ENCODE peak calls at places on chromosomes 16 and 17, in four cellular contexts. X is body of pancreas, K is stomach, S is Peyer's patch. U is an unnamed sample.

GRCh38 chr16:11190585-11191565 is 65.1 kb downstream of the SOCS1 start:
- DNase-seq in X (no peak), K (no peak), S (no peak), U (no peak)

GRCh38 chr16:84059946-84060901 is 17.6 kb upstream of the SLC38A8 start:
- DNase-seq in X (no peak), K (no peak), S (no peak), U (no peak)

GRCh38 chr17:8632087-8632486 is 1.6 kb upstream of the MYH10 start:
- DNase-seq in X (peak), K (no peak), S (no peak), U (no peak)

GRCh38 chr17:39235555-39236221 is 9.9 kb upstream of the STAC2 start:
- DNase-seq in X (peak), K (no peak), S (no peak), U (no peak)

GRCh38 chr17:31534223-31534888 is 142.9 kb downstream of the RAB11FIP4 start:
- DNase-seq in X (no peak), K (no peak), S (no peak), U (no peak)

GRCh38 chr16:85137323-85138072 is 25.2 kb upstream of the CIBAR2 start:
- DNase-seq in X (peak), K (peak), S (peak), U (peak)

GRCh38 chr16:84040823-84041391 is 1.7 kb downstream of the SLC38A8 start:
- DNase-seq in X (no peak), K (no peak), S (no peak), U (no peak)

GRCh38 chr16:27712251-27712711 is 162.3 kb downstream of the KATNIP start:
- DNase-seq in X (no peak), K (no peak), S (no peak), U (no peak)

GRCh38 chr16:49158029-49158642 is 123.5 kb downstream of the CBLN1 start:
- DNase-seq in X (peak), K (no peak), S (no peak), U (no peak)

GRCh38 chr16:54204756-54205155 is 81.8 kb downstream of the IRX3 start:
- DNase-seq in X (peak), K (peak), S (no peak), U (peak)

GRCh38 chr16:84559311-84559932 is 55.0 kb upstream of the MEAK7 start:
- DNase-seq in X (no peak), K (no peak), S (no peak), U (no peak)

GRCh38 chr16:1859650-1860049 is 12.3 kb downstream of the MEIOB start:
- DNase-seq in X (no peak), K (peak), S (no peak), U (no peak)

GRCh38 chr16:83115491-83116232 is 488.9 kb downstream of the CDH13 start:
- DNase-seq in X (no peak), K (no peak), S (no peak), U (no peak)

GRCh38 chr17:79272666-79273219 is 198.1 kb downstream of the ENGASE start:
- DNase-seq in X (peak), K (no peak), S (no peak), U (no peak)

GRCh38 chr17:78342438-78343098 is 17.3 kb downstream of the SOCS3 start:
- DNase-seq in X (no peak), K (no peak), S (peak), U (peak)

GRCh38 chr16:9703731-9704130 is 478.5 kb downstream of the GRIN2A start:
- DNase-seq in X (no peak), K (no peak), S (no peak), U (no peak)

GRCh38 chr17:49835472-49835871 is 12.4 kb downstream of the TAC4 start:
- DNase-seq in X (no peak), K (no peak), S (no peak), U (no peak)

GRCh38 chr17:76179496-76180467 is 38.7 kb upstream of the FOXJ1 start:
- DNase-seq in X (no peak), K (no peak), S (no peak), U (no peak)

GRCh38 chr16:14958970-14959369 is 15.9 kb upstream of the PDXDC1 start:
- DNase-seq in X (no peak), K (no peak), S (no peak), U (no peak)

GRCh38 chr17:17877548-17878358 is 41.0 kb upstream of the SREBF1 start:
- DNase-seq in X (peak), K (peak), S (peak), U (peak)

GRCh38 chr17:36057900-36058299 is 6.2 kb upstream of the CCL18 start:
- DNase-seq in X (no peak), K (no peak), S (no peak), U (no peak)

GRCh38 chr17:82330322-82331239 is 3.0 kb downstream of the SECTM1 start:
- DNase-seq in X (no peak), K (no peak), S (no peak), U (no peak)

GRCh38 chr16:11672206-11673090 is 4.2 kb downstream of the SNN start:
- DNase-seq in X (no peak), K (no peak), S (peak), U (no peak)

GRCh38 chr17:50484341-50485155 is 5.9 kb downstream of the RSAD1 start:
- DNase-seq in X (no peak), K (no peak), S (no peak), U (no peak)

GRCh38 chr16:84562174-84562815 is 55.6 kb downstream of the COTL1 start:
- DNase-seq in X (no peak), K (no peak), S (peak), U (no peak)

GRCh38 chr16:83023640-83024039 is 396.9 kb downstream of the CDH13 start:
- DNase-seq in X (no peak), K (no peak), S (no peak), U (no peak)

GRCh38 chr16:24203675-24204074 is 52.5 kb upstream of the CACNG3 start:
- DNase-seq in X (no peak), K (no peak), S (no peak), U (no peak)

GRCh38 chr17:50834786-50835562 is 412 bp upstream of the WFIKKN2 start:
- DNase-seq in X (no peak), K (no peak), S (no peak), U (no peak)

GRCh38 chr17:80789356-80789902 is 202.2 kb upstream of the CHMP6 start:
- DNase-seq in X (no peak), K (no peak), S (no peak), U (peak)

GRCh38 chr16:80142276-80142675 is 398.5 kb upstream of the DYNLRB2 start:
- DNase-seq in X (no peak), K (no peak), S (no peak), U (no peak)

GRCh38 chr16:31350275-31351005 is 4.5 kb upstream of the ITGAX start:
- DNase-seq in X (no peak), K (no peak), S (no peak), U (no peak)

GRCh38 chr16:14672403-14672971 is 21.6 kb downstream of the PLA2G10 start:
- DNase-seq in X (peak), K (peak), S (peak), U (no peak)

GRCh38 chr17:76408037-76408849 is 23.8 kb downstream of the SPHK1 start:
- DNase-seq in X (peak), K (peak), S (peak), U (no peak)

GRCh38 chr17:17140590-17140980 is 65.5 kb downstream of the PLD6 start:
- DNase-seq in X (no peak), K (no peak), S (no peak), U (no peak)

GRCh38 chr16:81838794-81839193 is 59.7 kb downstream of the PLCG2 start:
- DNase-seq in X (no peak), K (no peak), S (no peak), U (no peak)

GRCh38 chr16:81833751-81834150 is 54.7 kb downstream of the PLCG2 start:
- DNase-seq in X (no peak), K (no peak), S (no peak), U (no peak)

GRCh38 chr16:81836279-81837054 is 57.4 kb downstream of the PLCG2 start:
- DNase-seq in X (no peak), K (no peak), S (peak), U (no peak)

GRCh38 chr16:81834868-81835267 is 55.8 kb downstream of the PLCG2 start:
- DNase-seq in X (no peak), K (no peak), S (no peak), U (no peak)

DNA sequence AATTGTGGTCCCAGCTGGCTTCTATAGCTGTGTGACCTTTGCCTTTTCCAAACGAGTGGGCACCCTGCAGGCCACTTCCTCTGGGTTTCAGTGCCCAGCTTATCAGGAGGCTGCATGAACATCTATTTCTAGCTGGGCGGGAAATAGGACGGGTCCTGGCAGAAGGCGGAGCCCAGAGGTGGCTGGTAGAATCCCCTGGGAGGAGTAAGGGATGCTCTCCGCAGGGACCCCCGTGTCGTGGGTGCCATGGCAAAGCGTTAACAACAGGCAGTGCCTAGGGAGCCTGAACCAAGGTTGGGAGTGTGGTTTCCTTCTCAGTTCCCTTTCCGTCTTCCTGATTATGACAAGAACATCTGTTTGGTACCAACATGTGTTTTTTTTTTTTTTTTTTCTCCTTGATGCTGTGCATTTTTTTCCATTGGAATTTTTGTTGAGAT is 58.2 kb downstream of the PLCG2 start:
- DNase-seq in X (no peak), K (no peak), S (no peak), U (no peak)
- TF ChIP-seq POLR2A in X (no peak), K (no peak), S (no peak), U (no peak)

GRCh38 chr16:89221604-89222003 is 4.1 kb downstream of the ZNF778 start:
- DNase-seq in X (no peak), K (no peak), S (no peak), U (no peak)
- TF ChIP-seq POLR2A in X (no peak), K (no peak), S (no peak), U (no peak)

DNA sequence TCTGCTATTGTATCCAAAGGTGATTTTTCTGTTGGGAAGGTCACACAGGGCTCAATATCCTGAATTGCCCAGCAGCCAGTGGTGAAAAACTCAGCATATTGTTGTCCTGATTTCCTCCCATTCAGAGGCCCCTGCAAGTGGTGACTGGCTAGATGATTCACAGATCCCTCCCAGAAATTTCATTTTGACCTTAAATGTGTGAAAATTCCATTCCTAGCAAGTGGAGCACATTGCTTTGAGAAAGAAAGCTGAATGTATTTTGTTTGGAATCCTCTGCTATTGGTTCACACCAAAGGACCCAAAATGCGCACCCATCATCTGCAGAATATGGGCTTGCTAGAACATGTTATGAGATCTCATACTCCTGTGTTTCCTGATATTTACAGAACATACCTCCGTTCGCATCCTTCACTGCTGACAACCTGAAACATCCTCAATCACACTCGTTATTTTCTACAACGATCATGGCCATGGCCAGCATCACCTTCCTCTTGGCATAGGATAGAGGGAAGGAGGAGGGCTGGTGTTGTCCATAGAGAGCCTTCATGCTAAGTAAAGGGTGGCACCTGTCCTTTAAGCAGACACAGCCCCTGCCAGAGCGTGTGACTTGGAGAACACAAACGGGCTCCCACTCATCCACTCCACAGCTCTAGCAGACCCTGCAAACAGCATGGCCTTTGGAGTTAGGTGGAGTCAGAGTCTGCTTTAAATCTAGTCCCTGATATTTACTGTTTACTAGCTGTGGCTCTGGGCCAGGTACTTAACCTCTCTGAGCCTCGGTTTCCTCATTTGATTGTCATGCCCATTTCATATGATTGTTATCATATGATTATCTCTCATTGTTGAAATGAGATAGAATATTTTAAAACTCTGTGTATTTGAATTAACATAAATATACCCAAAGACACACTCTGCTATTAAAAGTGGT is 30.4 kb upstream of the NFAT5 start:
- DNase-seq in X (no peak), K (no peak), S (no peak), U (no peak)
- TF ChIP-seq POLR2A in X (no peak), K (no peak), S (no peak), U (no peak)

GRCh38 chr16:87856796-87857228 is 12.5 kb downstream of the SLC7A5 start:
- DNase-seq in X (no peak), K (no peak), S (peak), U (no peak)

GRCh38 chr16:87853411-87854052 is 15.8 kb downstream of the SLC7A5 start:
- DNase-seq in X (peak), K (peak), S (peak), U (peak)

GRCh38 chr16:87854053-87854906 is 15.0 kb downstream of the SLC7A5 start:
- DNase-seq in X (no peak), K (no peak), S (no peak), U (no peak)

GRCh38 chr16:87854907-87855683 is 14.2 kb downstream of the SLC7A5 start:
- DNase-seq in X (no peak), K (no peak), S (no peak), U (no peak)

DNA sequence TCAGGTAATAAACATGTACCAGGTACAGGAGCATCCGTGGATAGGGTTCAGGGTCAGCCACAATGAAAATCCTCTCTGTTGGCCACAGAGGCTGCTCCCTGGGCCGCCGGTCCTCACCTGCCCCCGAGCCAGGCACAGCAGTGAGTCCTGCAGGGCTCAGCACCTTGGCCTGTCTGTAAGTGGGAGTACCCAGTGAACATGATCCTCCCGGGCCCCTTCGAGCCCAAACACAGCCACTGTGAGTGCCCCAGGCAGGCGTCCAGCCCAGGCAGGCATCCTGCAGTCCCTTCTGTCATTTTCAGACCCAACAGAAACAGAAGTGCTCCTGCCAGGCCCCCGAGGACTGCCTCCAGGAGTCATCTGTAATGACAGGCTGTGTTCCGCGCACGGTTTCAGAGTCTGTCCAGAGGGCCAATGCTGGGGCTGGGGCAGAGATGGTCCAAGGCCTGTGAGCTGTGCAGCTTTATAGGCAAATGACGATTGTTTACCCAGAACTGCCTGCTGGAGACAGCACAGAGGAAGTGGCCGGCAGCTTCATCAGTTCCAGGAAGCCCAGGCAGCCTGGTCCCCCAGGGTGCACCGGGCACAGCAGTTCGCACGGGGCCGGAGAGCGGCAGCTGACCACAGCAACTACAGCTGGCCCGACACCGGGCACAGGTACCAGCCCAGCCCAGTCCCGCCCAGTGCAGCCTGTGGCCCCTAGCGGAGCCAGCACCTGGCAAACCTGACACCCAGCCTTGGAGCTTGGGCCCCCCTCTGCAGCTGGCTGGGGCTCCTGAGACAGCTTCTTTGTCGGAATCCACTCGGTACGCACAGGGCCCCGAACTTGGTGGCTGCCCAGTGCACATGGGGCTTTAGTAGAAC is 13.2 kb downstream of the SLC7A5 start:
- DNase-seq in X (peak), K (peak), S (peak), U (no peak)
- TF ChIP-seq POLR2A in X (no peak), K (no peak), S (peak), U (no peak)

DNA sequence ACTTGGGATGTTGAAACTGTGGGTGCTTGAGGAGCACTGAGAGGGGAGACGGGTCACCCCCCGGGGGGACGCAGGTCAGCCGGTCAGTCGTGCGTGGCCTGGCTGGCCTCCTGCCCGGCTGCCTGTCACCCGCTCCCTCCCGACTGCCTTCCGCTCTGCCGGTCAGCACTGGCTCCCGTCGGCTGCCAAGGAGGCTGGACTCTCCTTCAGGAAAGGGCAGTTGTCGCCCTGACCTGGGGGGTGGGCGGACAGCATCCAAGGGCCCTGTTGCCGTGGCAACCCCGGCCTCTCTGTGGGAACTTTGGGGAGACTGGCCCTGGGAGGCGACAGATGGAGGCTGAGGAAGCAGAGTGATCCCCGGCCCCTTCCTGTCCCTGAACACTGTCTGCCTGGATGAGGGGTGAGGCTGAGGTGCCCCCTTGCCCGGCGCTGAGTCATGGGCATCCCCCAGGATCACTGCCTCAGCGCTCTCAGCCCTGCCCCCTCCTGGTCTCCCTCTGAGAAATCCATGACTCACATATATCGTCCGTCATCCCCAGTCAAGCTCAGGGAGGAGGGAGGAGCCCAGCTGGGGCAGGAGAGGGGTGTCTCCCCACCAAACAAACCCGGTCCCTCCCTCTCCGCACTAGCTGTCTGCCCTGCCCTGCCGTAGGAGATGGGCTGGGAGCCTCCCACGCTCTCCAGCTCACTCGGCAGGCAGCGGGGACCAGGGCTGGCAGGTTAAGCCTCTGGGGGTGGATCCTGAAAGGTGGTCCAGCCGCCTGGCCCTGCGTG is at the start of gene ADGRG1:
- DNase-seq in X (peak), K (peak), S (no peak), U (peak)
- TF ChIP-seq POLR2A in X (no peak), K (no peak), S (peak), U (no peak)

DNA sequence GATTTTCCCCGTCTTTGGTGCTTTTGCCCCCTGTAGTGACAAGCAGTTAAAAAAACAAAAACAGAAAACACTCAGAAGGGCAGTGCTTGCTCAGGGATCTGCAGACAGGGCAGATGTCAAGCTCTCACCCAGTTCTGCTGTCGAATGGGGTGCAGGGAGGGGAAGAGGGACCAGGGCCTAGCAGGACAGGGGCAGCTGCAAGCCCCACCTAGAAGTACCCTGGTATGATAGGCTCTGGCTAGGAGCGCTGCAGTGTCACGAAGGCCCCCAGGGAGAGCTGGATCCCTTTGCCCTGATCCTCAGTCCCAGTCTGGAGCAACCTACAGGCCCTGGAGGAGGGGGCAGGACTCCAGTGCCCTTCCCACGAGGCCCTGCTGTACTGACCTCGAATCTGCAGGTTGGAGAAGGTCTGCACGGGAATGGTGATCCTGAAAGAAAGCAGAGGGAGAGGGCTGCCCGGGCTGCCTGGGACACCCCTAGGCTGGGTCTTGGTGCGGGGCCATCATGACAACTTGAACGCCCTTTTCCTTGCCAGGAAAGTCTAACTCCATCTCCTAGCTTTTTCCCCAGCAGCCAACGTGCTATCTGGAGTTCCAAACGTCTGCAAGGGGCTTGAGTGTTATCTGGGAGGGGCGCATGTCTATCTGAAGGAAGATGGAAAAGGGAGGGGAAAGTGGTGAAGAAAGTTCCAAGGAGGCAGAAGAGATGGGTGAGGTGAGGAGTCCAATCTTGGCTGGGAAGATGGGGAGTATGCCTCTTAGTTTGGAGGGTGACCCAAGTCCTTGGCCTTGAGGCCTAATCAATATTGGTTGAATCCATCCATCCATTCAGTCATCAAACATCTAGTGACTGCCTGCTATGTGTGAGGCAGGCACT is 4.8 kb downstream of the GFAP start:
- DNase-seq in X (no peak), K (no peak), S (no peak), U (no peak)
- TF ChIP-seq POLR2A in X (no peak), K (no peak), S (no peak), U (no peak)

GRCh38 chr17:5191541-5192417 is at the start of gene ZNF594:
- DNase-seq in X (peak), K (peak), S (peak), U (peak)
- TF ChIP-seq POLR2A in X (peak), K (no peak), S (peak), U (no peak)

GRCh38 chr17:60391419-60392041 is 403 bp downstream of the USP32 start:
- DNase-seq in X (no peak), K (no peak), S (no peak), U (no peak)
- TF ChIP-seq POLR2A in X (no peak), K (no peak), S (no peak), U (no peak)